ENCODE peak calls at places on chromosomes 11 and 22, in five cellular contexts. B is astrocyte of the spinal cord, U is progenitor cell of endocrine pancreas, G is HFF-Myc, E is nephron progenitor cell. V is an unnamed sample.

GRCh38 chr11:115476463-115477286 is 27.5 kb downstream of the CADM1 start:
- DNase-seq in B (no peak), U (no peak), G (no peak), E (no peak), V (no peak)

GRCh38 chr22:46672731-46673130 is 52.5 kb downstream of the GRAMD4 start:
- DNase-seq in B (no peak), U (no peak), G (no peak), E (no peak), V (no peak)

GRCh38 chr11:71171576-71171975 is 80.8 kb downstream of the SHANK2 start:
- DNase-seq in B (no peak), U (no peak), G (no peak), E (no peak), V (no peak)

GRCh38 chr11:46366661-46367161 is 14.8 kb upstream of the MDK start:
- DNase-seq in B (no peak), U (no peak), G (no peak), E (no peak), V (no peak)

GRCh38 chr11:71930556-71931244 is 1.9 kb downstream of the RNF121 start:
- DNase-seq in B (no peak), U (no peak), G (no peak), E (no peak), V (no peak)

GRCh38 chr11:96033569-96033968 is 109.7 kb upstream of the MTMR2 start:
- DNase-seq in B (no peak), U (no peak), G (no peak), E (no peak), V (no peak)

GRCh38 chr11:8218409-8218808 is 45.3 kb downstream of the LMO1 start:
- DNase-seq in B (no peak), U (no peak), G (no peak), E (no peak), V (no peak)

GRCh38 chr11:86746509-86746908 is 53.8 kb upstream of the PRSS23 start:
- DNase-seq in B (no peak), U (no peak), G (no peak), E (no peak), V (no peak)

GRCh38 chr11:115499241-115499799 is 4.9 kb downstream of the CADM1 start:
- DNase-seq in B (no peak), U (no peak), G (no peak), E (no peak), V (no peak)

GRCh38 chr11:102410382-102410784 is 42.2 kb downstream of the TMEM123 start:
- DNase-seq in B (peak), U (no peak), G (no peak), E (no peak), V (no peak)

GRCh38 chr11:130103296-130103814 is 33.7 kb downstream of the APLP2 start:
- DNase-seq in B (peak), U (no peak), G (peak), E (no peak), V (no peak)

GRCh38 chr22:24416611-24417010 is 10.8 kb upstream of the ADORA2A start:
- DNase-seq in B (no peak), U (no peak), G (no peak), E (no peak), V (no peak)

GRCh38 chr11:135036488-135037297 is 624.7 kb upstream of the B3GAT1 start:
- DNase-seq in B (no peak), U (no peak), G (no peak), E (no peak), V (no peak)

GRCh38 chr22:18044548-18045271 is 20.3 kb upstream of the MICAL3 start:
- DNase-seq in B (peak), U (no peak), G (no peak), E (no peak), V (no peak)

GRCh38 chr11:66686100-66686785 is 8.6 kb upstream of the RBM4B start:
- DNase-seq in B (no peak), U (no peak), G (no peak), E (no peak), V (no peak)

GRCh38 chr11:20131744-20132666 is 28.3 kb downstream of the DBX1 start:
- DNase-seq in B (peak), U (peak), G (no peak), E (peak), V (peak)

DNA sequence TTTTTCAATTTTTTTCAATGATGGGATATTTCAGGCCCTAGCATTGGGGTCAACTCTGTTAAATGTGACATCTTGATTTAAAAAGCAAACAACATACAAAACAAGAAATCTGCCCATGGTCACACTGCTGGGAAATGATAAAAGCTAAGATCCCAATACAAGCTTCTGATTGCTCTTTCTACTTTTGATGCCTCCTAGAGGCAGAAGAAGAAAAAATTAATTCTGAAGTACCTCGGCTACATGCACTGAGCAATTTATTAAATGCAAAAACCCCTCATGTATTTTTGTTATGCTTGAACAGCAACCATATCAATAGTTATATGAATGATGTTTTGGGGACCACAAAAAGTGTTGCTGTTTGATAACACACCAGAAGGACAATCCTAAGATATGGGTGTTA is 342.1 kb upstream of the NARS2 start:
- DNase-seq in B (no peak), U (no peak), G (no peak), E (no peak), V (no peak)
- TF ChIP-seq CTCF in B (no peak), U (no peak), G (no peak), E (no peak), V (no peak)

GRCh38 chr22:43110444-43110926 is at the start of gene BIK:
- DNase-seq in B (no peak), U (peak), G (no peak), E (peak), V (peak)
- TF ChIP-seq CTCF in B (peak), U (peak), G (peak), E (no peak), V (no peak)

DNA sequence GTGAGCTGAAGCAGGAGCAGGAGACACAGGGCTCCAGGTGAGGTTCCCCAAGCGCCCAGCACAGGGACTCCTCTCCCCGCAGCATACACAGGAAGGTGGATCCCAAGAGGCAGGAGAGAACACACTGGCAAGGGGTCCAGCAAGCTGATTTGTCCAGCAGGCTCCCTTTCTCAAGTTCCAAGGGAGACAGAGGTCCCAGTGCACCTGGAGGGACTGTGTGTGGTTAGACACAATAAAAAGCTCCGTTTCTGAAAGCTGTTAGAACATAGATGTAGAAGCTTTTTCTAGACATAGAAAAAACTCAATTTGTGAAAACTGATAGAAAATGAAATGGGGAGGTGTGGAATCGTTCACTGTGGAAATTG is 1.8 kb downstream of the CALCB start:
- DNase-seq in B (no peak), U (no peak), G (no peak), E (no peak), V (no peak)
- TF ChIP-seq CTCF in B (no peak), U (no peak), G (no peak), E (no peak), V (no peak)

GRCh38 chr22:36425977-36426523 is 38.3 kb upstream of the MYH9 start:
- DNase-seq in B (no peak), U (no peak), G (no peak), E (peak), V (no peak)
- TF ChIP-seq CTCF in B (no peak), U (no peak), G (no peak), E (no peak), V (no peak)

GRCh38 chr11:45026835-45027234 is 76.2 kb upstream of the TP53I11 start:
- DNase-seq in B (no peak), U (no peak), G (no peak), E (no peak), V (no peak)

GRCh38 chr11:45024357-45024756 is 73.7 kb upstream of the TP53I11 start:
- DNase-seq in B (no peak), U (no peak), G (no peak), E (no peak), V (no peak)

GRCh38 chr11:45025716-45026492 is 75.2 kb upstream of the TP53I11 start:
- DNase-seq in B (no peak), U (no peak), G (no peak), E (no peak), V (no peak)

GRCh38 chr11:45023065-45023365 is 72.3 kb upstream of the TP53I11 start:
- DNase-seq in B (no peak), U (no peak), G (no peak), E (no peak), V (no peak)

DNA sequence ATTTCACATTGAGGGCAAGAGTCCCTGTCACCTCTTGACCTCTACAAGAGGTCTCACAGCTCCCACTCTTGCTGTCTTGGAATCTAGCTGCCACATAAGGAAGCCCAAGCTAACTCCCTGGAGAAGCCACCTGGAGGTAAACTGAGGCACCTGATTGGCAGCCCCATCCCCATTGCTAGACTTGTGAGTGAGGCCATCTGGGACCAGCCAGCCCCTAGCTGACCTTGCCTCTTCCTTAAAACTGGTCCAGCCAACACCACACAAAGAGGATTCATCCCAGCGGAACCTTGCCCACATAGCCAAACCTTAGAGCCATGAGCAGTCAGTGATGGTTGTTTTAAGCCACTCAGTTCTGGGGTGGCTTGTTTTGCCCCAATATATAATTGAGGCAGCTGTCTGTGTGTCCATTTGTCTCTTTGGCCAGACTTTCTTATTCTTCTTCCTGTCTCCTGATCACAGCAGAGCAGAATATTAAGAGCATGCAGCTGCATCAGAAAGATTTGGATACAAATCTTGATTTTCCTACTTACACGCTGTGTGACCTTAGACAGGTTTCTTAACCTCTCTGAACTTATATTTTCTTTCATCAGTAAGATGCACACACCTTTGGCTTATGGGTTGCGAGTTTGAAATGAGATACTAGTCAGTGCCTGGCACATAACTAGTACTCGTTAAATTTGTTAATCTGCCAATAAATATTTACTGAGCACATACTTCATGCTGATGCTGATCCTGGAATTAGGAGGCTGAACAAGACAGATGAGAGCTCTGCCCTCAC is 74.4 kb upstream of the TP53I11 start:
- DNase-seq in B (no peak), U (no peak), G (no peak), E (no peak), V (no peak)
- TF ChIP-seq CTCF in B (no peak), U (no peak), G (no peak), E (no peak), V (no peak)

DNA sequence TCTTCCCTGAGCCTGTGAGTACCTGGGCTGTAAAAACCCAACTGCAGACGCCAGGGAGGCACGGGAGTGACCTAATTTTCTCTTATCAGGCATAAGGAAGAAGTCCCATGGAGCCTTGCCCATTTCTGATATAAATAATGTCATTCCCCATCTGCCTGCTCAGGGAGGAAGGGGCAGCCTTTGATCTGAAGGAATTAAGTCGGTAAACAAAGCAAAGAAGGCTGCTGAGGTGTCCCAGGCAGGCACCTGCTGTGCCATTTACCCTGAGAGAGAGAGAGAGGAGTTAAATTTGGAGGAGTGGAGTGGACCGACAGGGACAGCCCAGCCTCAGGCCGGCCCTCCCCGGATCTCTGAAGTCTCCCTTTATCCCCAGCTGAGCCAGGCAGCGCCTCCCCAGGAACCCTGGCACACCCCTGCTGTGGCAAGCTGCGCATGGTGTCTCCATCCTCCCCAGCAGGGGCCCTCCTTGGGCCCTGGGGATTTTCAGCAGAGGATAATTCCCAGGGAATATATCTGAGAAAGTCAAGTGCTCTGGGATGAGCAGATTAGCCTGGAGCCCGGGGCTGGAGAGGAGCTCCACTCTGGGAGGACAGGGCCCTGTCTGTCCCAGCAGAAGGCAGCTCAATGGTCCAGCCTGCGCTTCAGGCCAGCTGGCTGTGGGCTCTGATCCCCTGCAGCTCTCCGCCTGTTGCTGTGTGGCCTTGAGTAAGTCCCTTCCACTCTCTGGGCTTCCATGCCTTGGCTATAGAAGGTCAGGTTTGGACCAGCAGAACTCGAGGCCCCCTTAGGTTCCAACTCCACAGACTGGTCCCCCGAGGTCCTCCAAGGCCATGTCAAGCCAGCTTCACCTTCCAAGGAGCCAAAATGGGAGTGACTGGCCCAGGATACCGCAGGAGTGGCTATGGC is 17.5 kb upstream of the CABP7 start:
- DNase-seq in B (no peak), U (no peak), G (no peak), E (no peak), V (peak)
- TF ChIP-seq CTCF in B (no peak), U (no peak), G (peak), E (no peak), V (no peak)

DNA sequence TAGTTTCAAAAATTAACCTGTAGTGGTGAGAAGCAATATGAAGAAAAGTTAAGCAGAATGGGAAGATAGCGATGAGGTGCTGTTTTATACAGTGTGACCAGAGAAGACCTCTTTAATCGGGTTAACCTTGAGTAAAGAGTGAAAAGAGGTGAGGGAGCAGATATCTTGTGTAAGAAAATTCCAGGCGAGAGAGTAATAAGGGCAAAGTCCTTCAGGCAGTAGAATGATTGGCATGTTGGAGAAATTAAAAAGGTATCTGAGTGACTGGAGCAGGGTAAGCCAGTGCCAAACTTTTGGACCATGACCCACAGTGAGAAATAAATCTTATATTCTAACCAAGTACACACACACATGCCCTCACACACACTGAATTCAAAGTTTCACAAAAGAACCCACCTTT is 374.7 kb upstream of the LARGE1 start:
- DNase-seq in B (no peak), U (no peak), G (no peak), E (no peak), V (no peak)
- TF ChIP-seq CTCF in B (no peak), U (no peak), G (no peak), E (no peak), V (no peak)

GRCh38 chr11:17722000-17722643 is 2.8 kb downstream of the MYOD1 start:
- DNase-seq in B (peak), U (no peak), G (no peak), E (peak), V (peak)
- TF ChIP-seq CTCF in B (peak), U (peak), G (peak), E (peak), V (no peak)

GRCh38 chr11:65639623-65640482 is 2.0 kb downstream of the SIPA1 start:
- DNase-seq in B (no peak), U (no peak), G (no peak), E (no peak), V (no peak)

GRCh38 chr11:65636108-65636809 is 1.6 kb upstream of the SIPA1 start:
- DNase-seq in B (no peak), U (no peak), G (no peak), E (no peak), V (no peak)

GRCh38 chr11:65634905-65635731 is 2.8 kb upstream of the SIPA1 start:
- DNase-seq in B (no peak), U (no peak), G (no peak), E (no peak), V (no peak)

GRCh38 chr11:65636810-65637557 is 917 bp upstream of the SIPA1 start:
- DNase-seq in B (no peak), U (no peak), G (no peak), E (no peak), V (no peak)

DNA sequence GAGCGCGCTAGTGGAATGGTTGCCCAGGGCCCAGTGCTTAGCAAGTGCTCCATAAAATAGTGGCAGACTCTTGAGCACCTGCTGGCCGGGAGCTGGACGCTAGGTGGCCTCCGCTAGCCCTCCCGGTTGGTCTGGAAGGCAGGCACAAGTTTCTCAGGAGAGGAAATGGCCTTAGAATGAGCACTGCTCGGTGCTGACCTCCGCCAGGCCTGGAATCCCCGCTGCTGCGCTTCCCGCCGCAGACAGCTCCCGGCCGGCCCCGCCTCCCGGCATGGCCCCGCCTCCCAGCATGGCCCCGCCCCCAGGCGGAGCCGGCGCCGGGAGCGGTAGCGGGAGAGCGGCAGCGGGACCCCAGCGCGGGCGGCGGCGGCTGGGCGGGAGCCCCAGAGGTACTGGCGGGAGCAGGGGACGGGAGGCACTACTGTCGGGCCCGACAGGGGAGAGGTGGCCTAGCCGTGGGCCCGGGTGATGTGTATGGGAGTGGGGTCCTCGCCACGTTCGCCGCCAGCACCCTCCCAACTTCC is at the start of gene SIPA1:
- DNase-seq in B (peak), U (peak), G (peak), E (peak), V (peak)
- TF ChIP-seq CTCF in B (peak), U (peak), G (peak), E (peak), V (peak)

GRCh38 chr11:62921201-62921572 is at the start of gene CHRM1:
- DNase-seq in B (no peak), U (no peak), G (no peak), E (no peak), V (peak)

GRCh38 chr11:62921573-62922188 is 518 bp upstream of the CHRM1 start:
- DNase-seq in B (no peak), U (no peak), G (no peak), E (no peak), V (peak)

GRCh38 chr11:62922189-62922589 is 1.0 kb upstream of the CHRM1 start:
- DNase-seq in B (no peak), U (no peak), G (no peak), E (no peak), V (no peak)

GRCh38 chr11:62923634-62924411 is 2.7 kb upstream of the CHRM1 start:
- DNase-seq in B (no peak), U (no peak), G (no peak), E (peak), V (peak)

DNA sequence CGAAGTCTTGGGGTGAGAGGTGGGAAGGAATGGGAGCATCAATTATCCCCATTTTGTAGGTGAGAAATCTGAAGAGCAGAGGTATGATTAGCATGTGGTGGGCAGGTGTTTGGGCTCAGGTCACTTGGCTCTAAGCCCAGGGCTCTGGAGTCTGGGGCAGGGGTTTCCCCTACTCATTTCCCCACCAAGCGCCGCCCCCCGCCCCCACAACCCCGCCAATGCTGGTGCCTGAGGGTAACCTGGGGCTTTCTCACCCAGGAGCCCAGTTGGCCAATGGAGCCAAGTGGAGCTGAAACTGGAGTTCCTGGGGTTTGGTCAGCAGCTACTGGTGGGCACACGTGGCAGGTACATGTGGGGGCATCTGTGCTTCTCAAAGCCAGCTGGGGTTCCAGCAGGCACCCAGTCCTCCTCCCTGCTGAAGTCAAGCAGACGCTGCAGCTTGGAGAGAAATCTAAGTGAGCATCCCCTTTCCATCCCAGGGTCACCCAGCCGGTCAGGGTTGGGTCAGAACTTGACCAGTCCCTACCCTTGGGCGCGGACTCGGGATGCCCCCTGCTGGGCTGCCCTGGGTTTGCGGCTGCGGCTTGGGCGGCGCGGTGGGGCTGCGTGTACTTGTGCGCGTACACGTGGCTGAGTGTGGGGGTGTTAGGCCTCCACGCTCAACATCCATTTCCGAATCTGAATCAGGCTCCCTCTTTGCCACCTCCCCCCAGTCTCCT is 1.6 kb upstream of the CHRM1 start:
- DNase-seq in B (no peak), U (no peak), G (no peak), E (no peak), V (no peak)
- TF ChIP-seq CTCF in B (peak), U (peak), G (peak), E (peak), V (no peak)

V was measured in Calu3.